ENCODE peak calls at places on chromosomes 16 and 17, in five cellular contexts. J, T, G, I and E are unnamed samples.

GRCh38 chr17:44556114-44556853 is 1.0 kb upstream of the FZD2 start:
- DNase-seq in J (no peak), T (peak; percentile 52), G (peak; percentile 54), I (peak; percentile 84), E (no peak)

GRCh38 chr16:12459993-12460392 is 343.7 kb downstream of the CPPED1 start:
- DNase-seq in J (no peak), T (no peak), G (no peak), I (no peak), E (no peak)

GRCh38 chr17:47888293-47888692 is 7.7 kb upstream of the SP2 start:
- DNase-seq in J (no peak), T (no peak), G (no peak), I (no peak), E (no peak)

GRCh38 chr16:89048087-89048729 is 45.4 kb upstream of the ACSF3 start:
- DNase-seq in J (no peak), T (no peak), G (no peak), I (no peak), E (no peak)

GRCh38 chr17:2776589-2777241 is 19.5 kb upstream of the RAP1GAP2 start:
- DNase-seq in J (no peak), T (no peak), G (no peak), I (peak; percentile 46), E (no peak)

GRCh38 chr16:17474037-17474436 is 3.3 kb upstream of the XYLT1 start:
- DNase-seq in J (no peak), T (no peak), G (no peak), I (no peak), E (no peak)

GRCh38 chr16:17801024-17801423 is 330.3 kb upstream of the XYLT1 start:
- DNase-seq in J (no peak), T (no peak), G (no peak), I (no peak), E (no peak)

GRCh38 chr16:55370762-55371482 is 46.9 kb downstream of the IRX6 start:
- DNase-seq in J (peak; percentile 65), T (no peak), G (peak; percentile 58), I (peak; percentile 9), E (no peak)

GRCh38 chr16:15507299-15507958 is 73.0 kb downstream of the BMERB1 start:
- DNase-seq in J (peak; percentile 66), T (no peak), G (no peak), I (no peak), E (no peak)

GRCh38 chr17:13981881-13982280 is 87.4 kb upstream of the COX10 start:
- DNase-seq in J (no peak), T (no peak), G (no peak), I (no peak), E (no peak)

GRCh38 chr16:72819345-72819744 is 228.6 kb downstream of the ZFHX3 start:
- DNase-seq in J (no peak), T (no peak), G (no peak), I (no peak), E (no peak)

GRCh38 chr17:81741594-81742452 is 29.7 kb downstream of the SLC25A10 start:
- DNase-seq in J (no peak), T (no peak), G (no peak), I (no peak), E (peak; percentile 74)

GRCh38 chr17:83103200-83103937 is 24.0 kb downstream of the METRNL start:
- DNase-seq in J (peak; percentile 49), T (no peak), G (peak; percentile 78), I (peak; percentile 65), E (peak; percentile 59)

GRCh38 chr16:62256406-62256805 is 220.2 kb upstream of the CDH8 start:
- DNase-seq in J (no peak), T (no peak), G (no peak), I (no peak), E (no peak)

GRCh38 chr17:77893144-77894044 is 65.1 kb upstream of the TNRC6C start:
- DNase-seq in J (no peak), T (peak; percentile 65), G (no peak), I (no peak), E (no peak)

GRCh38 chr17:3335876-3336275 is 37.7 kb upstream of the OR3A1 start:
- DNase-seq in J (no peak), T (no peak), G (no peak), I (no peak), E (no peak)

DNA sequence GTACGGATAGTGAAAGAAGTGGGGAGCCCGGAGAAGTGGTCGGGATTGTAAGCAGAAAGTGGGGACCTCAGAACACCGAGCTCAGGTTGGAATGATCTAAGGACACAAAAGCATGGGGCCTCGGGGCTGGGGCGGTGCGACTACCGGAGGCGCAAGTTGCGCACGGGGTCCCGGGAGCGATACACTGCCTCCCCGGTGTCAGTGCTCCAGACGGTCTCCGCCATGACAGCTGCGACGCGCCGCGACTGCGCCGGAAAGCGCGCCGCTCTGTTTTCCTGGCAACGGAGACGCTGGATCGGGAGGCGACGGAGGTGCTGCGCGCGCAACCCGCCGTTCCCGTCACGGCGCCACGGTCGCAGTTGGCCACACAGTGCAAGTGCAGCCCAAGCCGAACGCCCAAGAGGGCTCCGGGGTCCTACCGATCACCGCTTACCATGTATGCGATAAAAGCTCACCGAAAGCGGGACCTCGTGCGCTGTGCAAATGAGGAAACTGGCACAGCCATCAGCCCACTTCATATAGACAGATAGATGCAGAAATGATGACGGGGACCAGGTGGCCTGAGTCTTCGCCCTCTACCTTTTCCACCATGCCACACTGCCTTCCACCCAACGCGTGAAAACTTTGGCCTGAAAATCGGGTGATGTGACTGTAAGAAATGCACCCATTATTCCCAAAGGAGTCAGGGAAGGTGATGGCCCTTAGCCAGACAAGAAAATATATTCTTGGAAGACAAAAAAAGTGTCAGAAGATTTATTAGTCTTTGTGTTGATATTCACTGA is at the start of gene MKS1:
- DNase-seq in J (peak; percentile 93), T (peak; percentile 93), G (peak; percentile 96), I (peak; percentile 100), E (peak; percentile 97)
- TF ChIP-seq POLR2A in J (no peak), T (no peak), G (peak; percentile 83), I (peak; percentile 93), E (peak; percentile 91)

GRCh38 chr17:11135819-11136218 is 105.2 kb upstream of the SHISA6 start:
- DNase-seq in J (no peak), T (no peak), G (no peak), I (no peak), E (no peak)
- TF ChIP-seq POLR2A in J (no peak), T (no peak), G (no peak), I (no peak), E (no peak)

GRCh38 chr17:39461113-39461910 is at the start of gene CDK12:
- DNase-seq in J (peak; percentile 98), T (peak; percentile 95), G (peak; percentile 99), I (peak; percentile 100), E (peak; percentile 100)
- TF ChIP-seq POLR2A in J (no peak), T (peak; percentile 88), G (peak; percentile 98), I (peak; percentile 93), E (peak; percentile 98)

DNA sequence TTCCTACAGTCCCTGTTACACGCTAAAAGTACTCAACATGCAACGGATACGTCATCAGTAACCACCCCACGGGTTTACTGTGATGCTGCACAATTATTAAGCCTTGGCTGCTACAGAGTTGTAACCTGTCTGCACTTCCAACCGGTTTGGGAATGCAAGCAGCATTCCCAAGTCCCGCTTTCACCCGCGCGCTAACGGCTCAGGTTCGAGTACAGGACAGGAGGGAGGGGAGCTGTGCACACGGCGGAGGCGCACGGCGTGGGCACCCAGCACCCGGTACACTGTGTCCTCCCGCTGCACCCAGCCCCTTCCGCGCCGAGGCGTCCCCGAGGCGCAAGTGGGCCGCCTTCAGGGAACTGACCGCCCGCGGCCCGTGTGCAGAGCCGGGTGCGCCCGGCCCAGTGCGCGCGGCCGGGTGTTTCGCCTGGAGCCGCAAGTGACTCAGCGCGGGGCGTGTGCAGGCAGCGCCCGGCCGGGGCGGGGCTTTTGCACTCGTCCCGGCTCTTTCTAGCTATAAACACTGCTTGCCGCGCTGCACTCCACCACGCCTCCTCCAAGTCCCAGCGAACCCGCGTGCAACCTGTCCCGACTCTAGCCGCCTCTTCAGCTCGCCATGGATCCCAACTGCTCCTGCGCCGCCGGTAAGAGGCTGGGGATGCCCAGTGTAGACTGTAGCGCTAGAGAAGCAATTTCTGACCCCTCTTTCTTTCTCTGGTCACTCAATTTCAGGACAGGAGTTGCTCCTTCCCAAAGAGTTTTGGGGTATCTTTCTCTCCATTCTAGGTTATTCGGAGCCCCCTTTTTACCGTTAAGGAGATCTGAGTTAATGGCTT is at the start of gene MT2A:
- DNase-seq in J (peak; percentile 94), T (peak; percentile 92), G (peak; percentile 97), I (peak; percentile 92), E (peak; percentile 97)
- TF ChIP-seq POLR2A in J (no peak), T (peak; percentile 72), G (peak; percentile 93), I (peak; percentile 66), E (peak; percentile 41)